ENCODE peak calls at places on chromosomes 2 and 18, in six cellular contexts. G, Z, I, K, A and U are unnamed samples. For H3K36me3 and H3K27me3, the result is how much of the 10 kb centered on the place peaks cover.

GRCh38 chr18:37362158-37362890 is 203.3 kb downstream of the CELF4 start:
- DNase-seq in G (no peak), Z (no peak), I (no peak), K (no peak), A (no peak), U (peak)

GRCh38 chr2:62578837-62579640 is 73.0 kb upstream of the TMEM17 start:
- DNase-seq in G (peak), Z (peak), I (no peak), K (no peak), A (no peak), U (no peak)

GRCh38 chr2:45280801-45281200 is 271.5 kb upstream of the SIX2 start:
- DNase-seq in G (no peak), Z (no peak), I (no peak), K (no peak), A (no peak), U (peak)

GRCh38 chr2:2180446-2180845 is 150.6 kb downstream of the MYT1L start:
- DNase-seq in G (no peak), Z (no peak), I (no peak), K (no peak), A (no peak), U (no peak)

GRCh38 chr2:220555961-220556360 is 928.5 kb downstream of the SLC4A3 start:
- DNase-seq in G (no peak), Z (peak), I (no peak), K (no peak), A (no peak), U (no peak)

GRCh38 chr18:46222710-46223360 is 118.7 kb downstream of the HAUS1 start:
- DNase-seq in G (no peak), Z (no peak), I (no peak), K (no peak), A (no peak), U (no peak)

GRCh38 chr2:231124833-231125232 is at the start of gene HTR2B:
- DNase-seq in G (no peak), Z (no peak), I (peak), K (peak), A (no peak), U (no peak)

GRCh38 chr2:105396254-105397024 is 2.4 kb downstream of the FHL2 start:
- DNase-seq in G (peak), Z (peak), I (no peak), K (no peak), A (no peak), U (no peak)

GRCh38 chr2:217433522-217433921 is 569.3 kb downstream of the TNS1 start:
- DNase-seq in G (no peak), Z (no peak), I (peak), K (no peak), A (no peak), U (no peak)

GRCh38 chr2:106782658-106783057 is 103.3 kb downstream of the ST6GAL2 start:
- DNase-seq in G (no peak), Z (no peak), I (no peak), K (no peak), A (no peak), U (no peak)

GRCh38 chr2:165898381-165898780 is 55.2 kb downstream of the TTC21B start:
- DNase-seq in G (no peak), Z (peak), I (no peak), K (no peak), A (no peak), U (no peak)

GRCh38 chr2:71614976-71615768 is 161.8 kb downstream of the DYSF start:
- DNase-seq in G (peak), Z (no peak), I (no peak), K (no peak), A (peak), U (peak)

GRCh38 chr18:78970774-78971333 is 8.8 kb upstream of the SALL3 start:
- DNase-seq in G (no peak), Z (no peak), I (no peak), K (no peak), A (no peak), U (no peak)

GRCh38 chr18:79639072-79639829 is 40.4 kb upstream of the CTDP1 start:
- DNase-seq in G (no peak), Z (no peak), I (no peak), K (no peak), A (no peak), U (no peak)

GRCh38 chr2:200253631-200254030 is 52.9 kb upstream of the SPATS2L start:
- DNase-seq in G (no peak), Z (peak), I (no peak), K (no peak), A (no peak), U (no peak)

GRCh38 chr2:229835601-229836283 is 86.1 kb downstream of the TRIP12 start:
- DNase-seq in G (no peak), Z (no peak), I (no peak), K (no peak), A (no peak), U (no peak)

GRCh38 chr2:108933691-108934117 is 55.3 kb downstream of the EDAR start:
- DNase-seq in G (peak), Z (peak), I (peak), K (no peak), A (peak), U (no peak)

GRCh38 chr2:40251146-40251545 is 200.7 kb downstream of the SLC8A1 start:
- DNase-seq in G (no peak), Z (peak), I (no peak), K (no peak), A (no peak), U (no peak)

GRCh38 chr2:162731917-162732804 is 106.4 kb downstream of the KCNH7 start:
- DNase-seq in G (no peak), Z (no peak), I (no peak), K (peak), A (no peak), U (no peak)

GRCh38 chr2:9952286-9952737 is 819 bp downstream of the GRHL1 start:
- DNase-seq in G (no peak), Z (no peak), I (no peak), K (no peak), A (no peak), U (no peak)

GRCh38 chr2:118774458-118775133 is 72.9 kb downstream of the EN1 start:
- DNase-seq in G (peak), Z (peak), I (peak), K (peak), A (peak), U (peak)

GRCh38 chr2:172465417-172466334 is 38.3 kb downstream of the ITGA6 start:
- DNase-seq in G (peak), Z (peak), I (peak), K (no peak), A (peak), U (peak)

GRCh38 chr2:218366621-218367414 is 10.2 kb downstream of the CATIP start:
- DNase-seq in G (no peak), Z (no peak), I (no peak), K (no peak), A (no peak), U (no peak)

GRCh38 chr2:12223732-12224131 is 477.3 kb downstream of the LPIN1 start:
- DNase-seq in G (no peak), Z (no peak), I (no peak), K (no peak), A (no peak), U (no peak)

GRCh38 chr18:55318864-55319516 is 269.0 kb downstream of the TCF4 start:
- DNase-seq in G (no peak), Z (no peak), I (no peak), K (no peak), A (no peak), U (no peak)

GRCh38 chr2:237630216-237631000 is 3.0 kb downstream of the LRRFIP1 start:
- DNase-seq in G (no peak), Z (no peak), I (no peak), K (no peak), A (no peak), U (peak)

GRCh38 chr18:35422227-35422626 is 45.1 kb upstream of the ZNF396 start:
- DNase-seq in G (no peak), Z (no peak), I (no peak), K (no peak), A (no peak), U (no peak)

GRCh38 chr18:23401400-23402347 is 51.4 kb upstream of the RIOK3 start:
- DNase-seq in G (peak), Z (no peak), I (no peak), K (no peak), A (no peak), U (peak)

GRCh38 chr2:236662231-236663160 is 92.9 kb downstream of the ACKR3 start:
- DNase-seq in G (no peak), Z (no peak), I (no peak), K (no peak), A (no peak), U (no peak)

GRCh38 chr2:130836501-130837174 is at the start of gene ARHGEF4:
- DNase-seq in G (peak), Z (no peak), I (peak), K (no peak), A (no peak), U (peak)
- H3K4me3 ChIP-seq in G (peak), Z (peak), I (no peak), K (peak), A (peak), U (peak)

DNA sequence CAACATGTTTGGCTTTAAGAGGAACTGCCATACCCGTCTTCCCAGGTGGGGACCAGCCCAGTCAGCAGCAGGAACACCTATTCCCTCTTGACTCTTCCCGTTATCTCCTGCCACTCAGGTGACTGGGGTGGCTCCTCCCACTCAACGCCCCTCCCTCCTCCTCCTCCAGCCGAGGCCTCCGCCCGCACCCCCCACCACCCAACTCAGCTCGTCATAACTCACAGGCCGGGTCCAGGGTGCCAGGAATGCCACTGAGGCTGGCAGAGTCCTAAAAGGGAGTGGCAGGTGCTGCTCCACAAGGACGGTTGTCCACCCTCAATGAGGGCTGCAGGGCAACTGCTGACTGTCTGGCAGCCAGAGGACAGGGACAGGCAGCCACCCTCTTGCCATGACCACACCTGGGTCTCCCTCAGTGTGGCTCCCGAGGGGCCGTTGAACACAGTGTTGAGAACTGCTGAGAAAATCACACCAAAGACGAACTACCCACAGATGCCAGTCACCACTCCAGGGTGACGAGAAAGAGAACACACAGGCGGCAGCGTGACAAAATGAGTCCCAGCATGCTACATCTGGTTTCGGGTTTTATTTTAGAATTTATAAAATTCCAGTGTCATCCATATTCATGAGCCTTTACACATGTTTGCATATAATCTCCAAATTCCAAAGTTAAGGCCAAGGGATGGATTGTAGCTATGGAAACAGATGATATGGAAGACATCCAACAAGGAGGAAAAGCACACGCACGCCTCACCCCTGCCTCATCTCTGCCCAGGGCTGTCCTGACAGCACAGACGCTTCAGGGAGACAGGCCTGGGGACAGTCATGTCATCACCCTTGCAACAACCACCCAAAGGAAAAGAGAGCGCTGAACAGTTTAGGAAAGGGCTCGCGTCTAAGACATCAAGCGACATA is 38.5 kb downstream of the ANO7 start:
- DNase-seq in G (no peak), Z (no peak), I (no peak), K (no peak), A (no peak), U (peak)
- H3K36me3 ChIP-seq in G (under half), Z (under half), I (under half), K (half or more), A (half or more), U (under half)

GRCh38 chr2:133521146-133521745 is 47.0 kb downstream of the NCKAP5 start:
- DNase-seq in G (no peak), Z (peak), I (no peak), K (no peak), A (no peak), U (no peak)
- H3K27me3 ChIP-seq in G (under half), Z (under half), I (under half), K (under half), A (under half), U (under half)

DNA sequence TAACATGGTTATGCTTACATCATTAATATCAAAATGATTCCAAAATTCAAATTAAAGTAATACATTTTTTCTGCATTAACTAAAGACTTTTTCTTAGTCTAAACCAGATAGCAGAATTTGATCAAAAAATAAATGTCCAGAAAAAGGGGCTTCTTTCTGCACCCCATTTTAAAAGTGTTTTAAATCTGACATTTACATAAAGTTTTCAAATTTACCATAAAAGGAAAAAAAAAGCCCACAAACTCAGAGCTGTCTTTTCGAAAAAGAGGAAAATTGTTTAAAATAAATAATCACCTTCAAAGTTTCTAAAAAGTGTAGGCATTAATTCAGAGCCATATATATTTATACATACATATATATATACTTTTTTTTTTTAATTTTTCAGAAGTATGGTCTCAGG is 1.5 kb downstream of the FASTKD1 start:
- DNase-seq in G (no peak), Z (no peak), I (no peak), K (no peak), A (no peak), U (no peak)
- H3K4me3 ChIP-seq in G (no peak), Z (no peak), I (peak), K (peak), A (peak), U (no peak)

GRCh38 chr2:53877112-53877511 is 17.3 kb upstream of the GPR75 start:
- DNase-seq in G (no peak), Z (no peak), I (no peak), K (no peak), A (no peak), U (no peak)

GRCh38 chr2:53877556-53877955 is 17.8 kb upstream of the GPR75 start:
- DNase-seq in G (no peak), Z (no peak), I (no peak), K (no peak), A (no peak), U (no peak)

DNA sequence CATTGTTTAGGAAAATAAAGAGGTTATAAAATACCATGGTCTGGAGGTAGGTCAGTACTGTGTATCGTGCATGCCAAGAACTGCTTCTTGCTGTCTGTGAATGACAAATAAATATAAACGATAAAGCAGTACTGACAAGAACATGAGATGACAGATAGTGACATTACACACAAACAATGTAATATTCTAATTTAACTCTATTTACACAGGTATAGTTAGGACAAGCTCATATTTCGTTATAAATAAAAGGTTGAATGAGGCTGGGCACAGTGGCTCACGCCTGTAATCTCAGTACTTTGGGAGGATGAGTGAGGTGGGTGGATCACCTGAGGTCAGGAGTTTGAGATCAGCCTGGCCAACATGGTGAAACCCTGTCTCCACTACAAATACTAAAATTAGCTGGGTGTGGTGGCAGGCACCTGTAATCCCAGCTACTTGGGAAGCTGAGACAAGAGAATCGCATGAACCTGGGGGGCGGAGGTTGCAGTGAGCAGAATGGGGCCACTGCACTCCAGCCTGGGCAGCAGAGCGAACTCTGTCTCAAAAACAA is 14.7 kb upstream of the GPR75 start:
- DNase-seq in G (no peak), Z (no peak), I (no peak), K (no peak), A (no peak), U (no peak)
- H3K36me3 ChIP-seq in G (under half), Z (under half), I (under half), K (under half), A (half or more), U (under half)

GRCh38 chr2:66418381-66418780 is 16.5 kb upstream of the MEIS1 start:
- DNase-seq in G (no peak), Z (no peak), I (no peak), K (no peak), A (no peak), U (no peak)

GRCh38 chr2:66427219-66427768 is 7.6 kb upstream of the MEIS1 start:
- DNase-seq in G (no peak), Z (peak), I (no peak), K (no peak), A (no peak), U (no peak)

GRCh38 chr2:66426250-66427064 is 8.5 kb upstream of the MEIS1 start:
- DNase-seq in G (no peak), Z (no peak), I (no peak), K (no peak), A (no peak), U (peak)

GRCh38 chr2:66421618-66422017 is 13.3 kb upstream of the MEIS1 start:
- DNase-seq in G (no peak), Z (no peak), I (no peak), K (no peak), A (no peak), U (no peak)

GRCh38 chr2:66423391-66423790 is 11.5 kb upstream of the MEIS1 start:
- DNase-seq in G (no peak), Z (no peak), I (no peak), K (no peak), A (no peak), U (no peak)
- H3K27me3 ChIP-seq in G (under half), Z (under half), I (under half), K (under half), A (half or more), U (under half)

GRCh38 chr2:126970583-126970982 is 71.9 kb downstream of the TEX51 start:
- DNase-seq in G (no peak), Z (no peak), I (no peak), K (no peak), A (no peak), U (peak)

GRCh38 chr2:126972272-126972626 is 73.6 kb downstream of the TEX51 start:
- DNase-seq in G (no peak), Z (no peak), I (no peak), K (no peak), A (no peak), U (no peak)

GRCh38 chr2:126971162-126971480 is 72.4 kb downstream of the TEX51 start:
- DNase-seq in G (no peak), Z (no peak), I (no peak), K (no peak), A (no peak), U (no peak)

GRCh38 chr2:126973745-126974144 is 75.1 kb downstream of the TEX51 start:
- DNase-seq in G (no peak), Z (no peak), I (no peak), K (no peak), A (no peak), U (no peak)

GRCh38 chr2:126971481-126972271 is 73.0 kb downstream of the TEX51 start:
- DNase-seq in G (peak), Z (peak), I (peak), K (peak), A (peak), U (peak)
- H3K4me3 ChIP-seq in G (peak), Z (peak), I (peak), K (peak), A (peak), U (no peak)

GRCh38 chr2:216430811-216431210 is 18.5 kb downstream of the SMARCAL1 start:
- DNase-seq in G (no peak), Z (no peak), I (no peak), K (no peak), A (no peak), U (no peak)
- H3K36me3 ChIP-seq in G (under half), Z (under half), I (under half), K (under half), A (half or more), U (under half)